ENCODE peak calls at places on chromosomes 13 and 19, in five cellular contexts. One of them, this sample, is unnamed.

GRCh38 chr13:98429977-98430785 is 146.7 kb downstream of the STK24 start:
- DNase-seq in A172: no peak
- DNase-seq in stimulated activated CD8-positive, alpha-beta memory T cell treated with anti-CD3 and anti-CD28 coated beads, Interleukin-12 subunit alpha, Interleukin-12 subunit beta, amount 100 ng/mL, for 4 hours: no peak
- DNase-seq in stimulated activated CD4-positive, alpha-beta T cell treated with anti-CD3 and anti-CD28 coated beads, Interleukin-4, amount 100 ng/mL, for 24 hours: no peak
- DNase-seq in NCI-H1436 treated with DMSO at 0.1 percent for 48 hours: no peak
- DNase-seq in this sample: no peak

GRCh38 chr19:5330307-5330720 is 10.3 kb downstream of the PTPRS start:
- DNase-seq in NCI-H1436 treated with DMSO at 0.1 percent for 48 hours: no peak
- DNase-seq in A172: no peak
- DNase-seq in stimulated activated CD4-positive, alpha-beta T cell treated with anti-CD3 and anti-CD28 coated beads, Interleukin-4, amount 100 ng/mL, for 24 hours: no peak
- DNase-seq in stimulated activated CD8-positive, alpha-beta memory T cell treated with anti-CD3 and anti-CD28 coated beads, Interleukin-12 subunit alpha, Interleukin-12 subunit beta, amount 100 ng/mL, for 4 hours: no peak
- DNase-seq in this sample: no peak

GRCh38 chr19:52685811-52686210 is 47.7 kb upstream of the ZNF83 start:
- DNase-seq in stimulated activated CD8-positive, alpha-beta memory T cell treated with anti-CD3 and anti-CD28 coated beads, Interleukin-12 subunit alpha, Interleukin-12 subunit beta, amount 100 ng/mL, for 4 hours: no peak
- DNase-seq in A172: no peak
- DNase-seq in NCI-H1436 treated with DMSO at 0.1 percent for 48 hours: no peak
- DNase-seq in stimulated activated CD4-positive, alpha-beta T cell treated with anti-CD3 and anti-CD28 coated beads, Interleukin-4, amount 100 ng/mL, for 24 hours: no peak
- DNase-seq in this sample: no peak

GRCh38 chr13:46173656-46174055 is 8.3 kb downstream of the LCP1 start:
- DNase-seq in stimulated activated CD8-positive, alpha-beta memory T cell treated with anti-CD3 and anti-CD28 coated beads, Interleukin-12 subunit alpha, Interleukin-12 subunit beta, amount 100 ng/mL, for 4 hours: no peak
- DNase-seq in stimulated activated CD4-positive, alpha-beta T cell treated with anti-CD3 and anti-CD28 coated beads, Interleukin-4, amount 100 ng/mL, for 24 hours: peak
- DNase-seq in NCI-H1436 treated with DMSO at 0.1 percent for 48 hours: no peak
- DNase-seq in A172: no peak
- DNase-seq in this sample: no peak

GRCh38 chr19:3785938-3786824 is at the start of gene MATK:
- DNase-seq in stimulated activated CD4-positive, alpha-beta T cell treated with anti-CD3 and anti-CD28 coated beads, Interleukin-4, amount 100 ng/mL, for 24 hours: no peak
- DNase-seq in A172: no peak
- DNase-seq in stimulated activated CD8-positive, alpha-beta memory T cell treated with anti-CD3 and anti-CD28 coated beads, Interleukin-12 subunit alpha, Interleukin-12 subunit beta, amount 100 ng/mL, for 4 hours: peak
- DNase-seq in NCI-H1436 treated with DMSO at 0.1 percent for 48 hours: no peak
- DNase-seq in this sample: no peak

GRCh38 chr13:30738526-30738925 is 3.2 kb downstream of the ALOX5AP start:
- DNase-seq in A172: no peak
- DNase-seq in stimulated activated CD4-positive, alpha-beta T cell treated with anti-CD3 and anti-CD28 coated beads, Interleukin-4, amount 100 ng/mL, for 24 hours: no peak
- DNase-seq in NCI-H1436 treated with DMSO at 0.1 percent for 48 hours: no peak
- DNase-seq in stimulated activated CD8-positive, alpha-beta memory T cell treated with anti-CD3 and anti-CD28 coated beads, Interleukin-12 subunit alpha, Interleukin-12 subunit beta, amount 100 ng/mL, for 4 hours: no peak
- DNase-seq in this sample: no peak

GRCh38 chr19:45498411-45499195 is at the start of gene PPM1N:
- DNase-seq in stimulated activated CD4-positive, alpha-beta T cell treated with anti-CD3 and anti-CD28 coated beads, Interleukin-4, amount 100 ng/mL, for 24 hours: peak
- DNase-seq in A172: no peak
- DNase-seq in NCI-H1436 treated with DMSO at 0.1 percent for 48 hours: no peak
- DNase-seq in stimulated activated CD8-positive, alpha-beta memory T cell treated with anti-CD3 and anti-CD28 coated beads, Interleukin-12 subunit alpha, Interleukin-12 subunit beta, amount 100 ng/mL, for 4 hours: peak
- DNase-seq in this sample: no peak

GRCh38 chr13:98619556-98619955 is 42.6 kb upstream of the STK24 start:
- DNase-seq in stimulated activated CD4-positive, alpha-beta T cell treated with anti-CD3 and anti-CD28 coated beads, Interleukin-4, amount 100 ng/mL, for 24 hours: no peak
- DNase-seq in stimulated activated CD8-positive, alpha-beta memory T cell treated with anti-CD3 and anti-CD28 coated beads, Interleukin-12 subunit alpha, Interleukin-12 subunit beta, amount 100 ng/mL, for 4 hours: no peak
- DNase-seq in NCI-H1436 treated with DMSO at 0.1 percent for 48 hours: no peak
- DNase-seq in A172: no peak
- DNase-seq in this sample: no peak

GRCh38 chr19:18478545-18479311 is 40.8 kb upstream of the ISYNA1 start:
- DNase-seq in stimulated activated CD8-positive, alpha-beta memory T cell treated with anti-CD3 and anti-CD28 coated beads, Interleukin-12 subunit alpha, Interleukin-12 subunit beta, amount 100 ng/mL, for 4 hours: peak
- DNase-seq in A172: peak
- DNase-seq in NCI-H1436 treated with DMSO at 0.1 percent for 48 hours: no peak
- DNase-seq in stimulated activated CD4-positive, alpha-beta T cell treated with anti-CD3 and anti-CD28 coated beads, Interleukin-4, amount 100 ng/mL, for 24 hours: peak
- DNase-seq in this sample: peak

GRCh38 chr19:51980116-51980736 is 6.4 kb downstream of the ZNF350 start:
- DNase-seq in stimulated activated CD4-positive, alpha-beta T cell treated with anti-CD3 and anti-CD28 coated beads, Interleukin-4, amount 100 ng/mL, for 24 hours: no peak
- DNase-seq in stimulated activated CD8-positive, alpha-beta memory T cell treated with anti-CD3 and anti-CD28 coated beads, Interleukin-12 subunit alpha, Interleukin-12 subunit beta, amount 100 ng/mL, for 4 hours: no peak
- DNase-seq in A172: no peak
- DNase-seq in NCI-H1436 treated with DMSO at 0.1 percent for 48 hours: no peak
- DNase-seq in this sample: no peak

GRCh38 chr19:45739498-45740439 is 6.5 kb downstream of the MEIOSIN start:
- DNase-seq in A172: no peak
- DNase-seq in stimulated activated CD8-positive, alpha-beta memory T cell treated with anti-CD3 and anti-CD28 coated beads, Interleukin-12 subunit alpha, Interleukin-12 subunit beta, amount 100 ng/mL, for 4 hours: no peak
- DNase-seq in stimulated activated CD4-positive, alpha-beta T cell treated with anti-CD3 and anti-CD28 coated beads, Interleukin-4, amount 100 ng/mL, for 24 hours: no peak
- DNase-seq in NCI-H1436 treated with DMSO at 0.1 percent for 48 hours: no peak
- DNase-seq in this sample: no peak

GRCh38 chr19:58274771-58275199 is 4.0 kb upstream of the ZNF8 start:
- DNase-seq in NCI-H1436 treated with DMSO at 0.1 percent for 48 hours: no peak
- DNase-seq in stimulated activated CD8-positive, alpha-beta memory T cell treated with anti-CD3 and anti-CD28 coated beads, Interleukin-12 subunit alpha, Interleukin-12 subunit beta, amount 100 ng/mL, for 4 hours: no peak
- DNase-seq in stimulated activated CD4-positive, alpha-beta T cell treated with anti-CD3 and anti-CD28 coated beads, Interleukin-4, amount 100 ng/mL, for 24 hours: no peak
- DNase-seq in A172: peak
- DNase-seq in this sample: no peak

GRCh38 chr13:46354143-46355087 is 32.6 kb downstream of the RUBCNL start:
- DNase-seq in stimulated activated CD4-positive, alpha-beta T cell treated with anti-CD3 and anti-CD28 coated beads, Interleukin-4, amount 100 ng/mL, for 24 hours: peak
- DNase-seq in NCI-H1436 treated with DMSO at 0.1 percent for 48 hours: no peak
- DNase-seq in stimulated activated CD8-positive, alpha-beta memory T cell treated with anti-CD3 and anti-CD28 coated beads, Interleukin-12 subunit alpha, Interleukin-12 subunit beta, amount 100 ng/mL, for 4 hours: no peak
- DNase-seq in A172: peak
- DNase-seq in this sample: no peak

GRCh38 chr13:38514575-38514974 is 164.9 kb downstream of the UFM1 start:
- DNase-seq in stimulated activated CD4-positive, alpha-beta T cell treated with anti-CD3 and anti-CD28 coated beads, Interleukin-4, amount 100 ng/mL, for 24 hours: no peak
- DNase-seq in A172: no peak
- DNase-seq in NCI-H1436 treated with DMSO at 0.1 percent for 48 hours: no peak
- DNase-seq in stimulated activated CD8-positive, alpha-beta memory T cell treated with anti-CD3 and anti-CD28 coated beads, Interleukin-12 subunit alpha, Interleukin-12 subunit beta, amount 100 ng/mL, for 4 hours: no peak
- DNase-seq in this sample: no peak

GRCh38 chr13:49810825-49811526 is 18.5 kb upstream of the KPNA3 start:
- DNase-seq in stimulated activated CD4-positive, alpha-beta T cell treated with anti-CD3 and anti-CD28 coated beads, Interleukin-4, amount 100 ng/mL, for 24 hours: no peak
- DNase-seq in A172: no peak
- DNase-seq in NCI-H1436 treated with DMSO at 0.1 percent for 48 hours: no peak
- DNase-seq in stimulated activated CD8-positive, alpha-beta memory T cell treated with anti-CD3 and anti-CD28 coated beads, Interleukin-12 subunit alpha, Interleukin-12 subunit beta, amount 100 ng/mL, for 4 hours: no peak
- DNase-seq in this sample: no peak

GRCh38 chr19:13812544-13812943 is 17.3 kb downstream of the ZSWIM4 start:
- DNase-seq in A172: no peak
- DNase-seq in NCI-H1436 treated with DMSO at 0.1 percent for 48 hours: no peak
- DNase-seq in stimulated activated CD8-positive, alpha-beta memory T cell treated with anti-CD3 and anti-CD28 coated beads, Interleukin-12 subunit alpha, Interleukin-12 subunit beta, amount 100 ng/mL, for 4 hours: no peak
- DNase-seq in stimulated activated CD4-positive, alpha-beta T cell treated with anti-CD3 and anti-CD28 coated beads, Interleukin-4, amount 100 ng/mL, for 24 hours: no peak
- DNase-seq in this sample: no peak

GRCh38 chr19:33458171-33458633 is 63.4 kb downstream of the PEPD start:
- DNase-seq in NCI-H1436 treated with DMSO at 0.1 percent for 48 hours: no peak
- DNase-seq in stimulated activated CD4-positive, alpha-beta T cell treated with anti-CD3 and anti-CD28 coated beads, Interleukin-4, amount 100 ng/mL, for 24 hours: no peak
- DNase-seq in stimulated activated CD8-positive, alpha-beta memory T cell treated with anti-CD3 and anti-CD28 coated beads, Interleukin-12 subunit alpha, Interleukin-12 subunit beta, amount 100 ng/mL, for 4 hours: no peak
- DNase-seq in A172: no peak
- DNase-seq in this sample: no peak

GRCh38 chr19:8052464-8052859 is at the start of gene CCL25:
- DNase-seq in stimulated activated CD4-positive, alpha-beta T cell treated with anti-CD3 and anti-CD28 coated beads, Interleukin-4, amount 100 ng/mL, for 24 hours: no peak
- DNase-seq in stimulated activated CD8-positive, alpha-beta memory T cell treated with anti-CD3 and anti-CD28 coated beads, Interleukin-12 subunit alpha, Interleukin-12 subunit beta, amount 100 ng/mL, for 4 hours: no peak
- DNase-seq in NCI-H1436 treated with DMSO at 0.1 percent for 48 hours: no peak
- DNase-seq in A172: no peak
- DNase-seq in this sample: no peak

This sample was measured in transverse colon.